ENCODE peak calls at places on chromosomes 2 and 18, in seven cellular contexts. V is WTC11, B is cardiac muscle cell, K is esophagus squamous epithelium, A is Peyer's patch, S is right atrium auricular region, Y is nephron progenitor cell. X is an unnamed sample.

GRCh38 chr18:27136208-27136535 is 48.9 kb downstream of the CHST9 start:
- DNase-seq in B (no peak), S (no peak), V (peak), Y (no peak), K (no peak), A (no peak), X (no peak)

GRCh38 chr2:116141891-116142474 is 1672.5 kb upstream of the DDX18 start:
- DNase-seq in A (no peak), V (no peak), S (no peak), Y (no peak), B (no peak), K (no peak), X (no peak)

GRCh38 chr2:197294260-197294659 is 16.3 kb downstream of the ANKRD44 start:
- DNase-seq in B (no peak), S (no peak), A (no peak), V (no peak), K (no peak), Y (no peak), X (no peak)

GRCh38 chr2:10414000-10414451 is 34.1 kb downstream of the ODC1 start:
- DNase-seq in K (no peak), V (no peak), A (peak), Y (no peak), B (no peak), S (no peak), X (no peak)

GRCh38 chr18:24601624-24602023 is 141.2 kb downstream of the HRH4 start:
- DNase-seq in A (no peak), B (no peak), V (no peak), Y (no peak), S (no peak), K (no peak), X (no peak)

GRCh38 chr2:168244318-168244717 is 3.1 kb downstream of the STK39 start:
- DNase-seq in Y (peak), K (no peak), A (no peak), V (no peak), B (peak), S (no peak), X (no peak)

GRCh38 chr2:54952978-54953456 is 97.2 kb downstream of the RTN4 start:
- DNase-seq in Y (no peak), B (no peak), A (no peak), K (no peak), S (no peak), V (no peak), X (no peak)

GRCh38 chr2:20661981-20662937 is 4.7 kb upstream of the GDF7 start:
- DNase-seq in A (peak), V (no peak), K (no peak), S (no peak), Y (no peak), B (no peak), X (no peak)

GRCh38 chr2:9789371-9789770 is 53.9 kb upstream of the TAF1B start:
- DNase-seq in V (no peak), S (no peak), Y (no peak), K (no peak), A (no peak), B (no peak), X (no peak)

GRCh38 chr2:75787532-75788132 is 76.9 kb upstream of the GCFC2 start:
- DNase-seq in K (no peak), Y (no peak), A (no peak), V (no peak), S (no peak), B (peak), X (no peak)

GRCh38 chr18:60563082-60563481 is 190.5 kb upstream of the MC4R start:
- DNase-seq in K (no peak), V (no peak), A (no peak), S (no peak), B (no peak), Y (no peak), X (no peak)

GRCh38 chr2:45237850-45238542 is 228.7 kb upstream of the SIX2 start:
- DNase-seq in B (no peak), S (peak), A (no peak), K (no peak), V (no peak), Y (no peak), X (no peak)
- TF ChIP-seq CTCF in B (peak), S (no peak), A (no peak), K (no peak), V (no peak), Y (no peak), X (no peak)

GRCh38 chr2:217942731-217943335 is 60.0 kb downstream of the TNS1 start:
- DNase-seq in K (no peak), Y (no peak), S (no peak), V (no peak), A (peak), B (no peak), X (no peak)

GRCh38 chr2:217941886-217942728 is 60.7 kb downstream of the TNS1 start:
- DNase-seq in V (no peak), B (no peak), S (no peak), K (no peak), Y (no peak), A (no peak), X (no peak)

GRCh38 chr2:217944923-217945322 is 57.9 kb downstream of the TNS1 start:
- DNase-seq in S (no peak), K (no peak), V (no peak), B (no peak), A (no peak), Y (no peak), X (no peak)

GRCh38 chr2:217944366-217944765 is 58.4 kb downstream of the TNS1 start:
- DNase-seq in S (no peak), B (no peak), K (no peak), V (no peak), Y (no peak), A (no peak), X (no peak)

GRCh38 chr2:217943379-217944321 is 59.1 kb downstream of the TNS1 start:
- DNase-seq in K (no peak), V (peak), Y (peak), S (peak), A (peak), B (peak), X (peak)
- TF ChIP-seq CTCF in K (peak), V (no peak), Y (no peak), S (peak), A (no peak), B (peak), X (no peak)

GRCh38 chr2:73385486-73386341 is at the start of gene ALMS1:
- DNase-seq in V (peak), S (peak), B (peak), K (peak), Y (peak), A (peak), X (peak)
- TF ChIP-seq CTCF in V (no peak), S (peak), B (peak), K (peak), Y (no peak), A (peak), X (no peak)

GRCh38 chr18:35588995-35589394 is 7.5 kb downstream of the GALNT1 start:
- DNase-seq in Y (no peak), S (no peak), A (no peak), V (peak), K (no peak), B (peak), X (peak)
- TF ChIP-seq CTCF in Y (no peak), S (no peak), A (peak), V (peak), K (no peak), B (no peak), X (no peak)

GRCh38 chr2:119488245-119489182 is 35.8 kb downstream of the SCTR start:
- DNase-seq in A (no peak), B (no peak), K (no peak), V (no peak), Y (no peak), S (peak), X (no peak)
- TF ChIP-seq CTCF in A (no peak), B (no peak), K (no peak), V (no peak), Y (no peak), S (no peak), X (no peak)

GRCh38 chr2:176876493-176877103 is 336.0 kb upstream of the HNRNPA3 start:
- DNase-seq in B (no peak), S (no peak), Y (no peak), A (no peak), K (no peak), V (no peak), X (no peak)

GRCh38 chr2:176872406-176872805 is 340.2 kb upstream of the HNRNPA3 start:
- DNase-seq in V (no peak), A (no peak), K (no peak), S (no peak), Y (no peak), B (no peak), X (no peak)

GRCh38 chr2:176873403-176873802 is 339.2 kb upstream of the HNRNPA3 start:
- DNase-seq in Y (no peak), B (no peak), A (no peak), K (no peak), V (no peak), S (no peak), X (no peak)
- TF ChIP-seq CTCF in Y (no peak), B (no peak), A (no peak), K (no peak), V (no peak), S (no peak), X (no peak)